ENCODE peak calls at places on chromosomes 2 and 18, in seven cellular contexts. S is kidney epithelial cell, R is endodermal cell, O is lower lobe of right lung, P is cardiac fibroblast, W is left ventricle myocardium inferior, X is GM23338. D is an unnamed sample.

GRCh38 chr2:213923543-213923942 is 487.3 kb upstream of the VWC2L start:
- DNase-seq in S (no peak), R (peak), O (no peak), P (no peak), W (no peak), X (no peak), D (no peak)

GRCh38 chr2:74747411-74748080 is 86.4 kb upstream of the HK2 start:
- DNase-seq in S (no peak), R (no peak), O (no peak), P (peak), W (no peak), X (no peak), D (no peak)

GRCh38 chr18:62611395-62612241 is 88.8 kb downstream of the ZCCHC2 start:
- DNase-seq in S (no peak), R (peak), O (no peak), P (peak), W (peak), X (peak), D (peak)

GRCh38 chr2:108978709-108979111 is 10.3 kb downstream of the EDAR start:
- DNase-seq in S (no peak), R (peak), O (no peak), P (no peak), W (no peak), X (no peak), D (no peak)

GRCh38 chr18:25275414-25276001 is 76.5 kb downstream of the ZNF521 start:
- DNase-seq in S (no peak), R (no peak), O (no peak), P (peak), W (no peak), X (no peak), D (no peak)

GRCh38 chr2:110116033-110116710 is 550 bp upstream of the MALL start:
- DNase-seq in S (no peak), R (peak), O (peak), P (peak), W (no peak), X (peak), D (peak)

GRCh38 chr2:192004188-192004963 is 157.5 kb upstream of the CAVIN2 start:
- DNase-seq in S (no peak), R (no peak), O (no peak), P (no peak), W (no peak), X (no peak), D (no peak)

GRCh38 chr2:1230155-1230893 is 182.9 kb upstream of the TPO start:
- DNase-seq in S (no peak), R (no peak), O (no peak), P (no peak), W (no peak), X (no peak), D (no peak)

GRCh38 chr18:72541871-72542690 is 2.1 kb downstream of the CBLN2 start:
- DNase-seq in S (no peak), R (peak), O (no peak), P (no peak), W (no peak), X (peak), D (peak)

GRCh38 chr2:203035879-203036470 is 21.3 kb downstream of the NBEAL1 start:
- DNase-seq in S (no peak), R (no peak), O (no peak), P (no peak), W (no peak), X (no peak), D (no peak)

GRCh38 chr2:64540615-64541014 is 16.5 kb downstream of the AFTPH start:
- DNase-seq in S (no peak), R (no peak), O (no peak), P (no peak), W (no peak), X (no peak), D (no peak)

GRCh38 chr2:201918981-201919380 is 112.6 kb downstream of the CDK15 start:
- DNase-seq in S (no peak), R (peak), O (no peak), P (no peak), W (no peak), X (no peak), D (no peak)

GRCh38 chr2:226932443-226932842 is 96.6 kb downstream of the RHBDD1 start:
- DNase-seq in S (no peak), R (no peak), O (no peak), P (no peak), W (no peak), X (peak), D (no peak)

GRCh38 chr18:79624356-79624961 is 55.1 kb upstream of the CTDP1 start:
- DNase-seq in S (no peak), R (no peak), O (no peak), P (no peak), W (no peak), X (no peak), D (no peak)

GRCh38 chr2:121902171-121902591 is 146.7 kb downstream of the TSN start:
- DNase-seq in S (no peak), R (peak), O (no peak), P (peak), W (peak), X (peak), D (peak)
- H3K4me3 ChIP-seq in S (no peak), R (no peak), O (peak), P (peak), W (peak), X (no peak), D (no peak)

GRCh38 chr2:16639431-16639830 is 26.2 kb downstream of the CYRIA start:
- DNase-seq in S (no peak), R (no peak), O (no peak), P (no peak), W (no peak), X (no peak), D (no peak)
- TF ChIP-seq CTCF in S (no peak), R (no peak), O (no peak), P (no peak), W (no peak), X (no peak), D (no peak)

GRCh38 chr2:60104514-60105501 is 448.6 kb downstream of the BCL11A start:
- DNase-seq in S (no peak), R (no peak), O (no peak), P (no peak), W (no peak), X (no peak), D (no peak)
- H3K4me3 ChIP-seq in S (no peak), R (no peak), O (no peak), P (no peak), W (no peak), X (no peak), D (no peak)

DNA sequence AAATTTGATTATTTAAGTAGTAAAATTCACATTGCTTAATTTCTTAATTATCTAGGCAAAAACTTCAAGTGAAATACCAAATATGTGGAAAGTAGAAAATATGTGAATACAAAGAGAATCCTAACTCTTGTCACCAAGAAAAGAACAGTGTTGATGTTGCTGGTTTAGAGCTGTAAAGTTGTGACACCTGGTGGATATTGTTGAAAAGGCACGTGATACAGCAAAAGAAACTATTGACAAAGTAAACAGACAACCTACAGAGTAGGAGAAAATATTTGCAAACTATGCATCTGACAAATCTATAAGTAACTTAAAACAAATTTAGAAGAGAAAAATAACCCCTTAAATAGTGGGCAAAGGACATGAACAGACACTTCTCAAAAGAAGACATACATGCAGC is 25.6 kb upstream of the ZC3H15 start:
- DNase-seq in S (no peak), R (no peak), O (no peak), P (peak), W (no peak), X (peak), D (no peak)
- TF ChIP-seq CTCF in S (peak), R (peak), O (peak), P (peak), W (peak), X (peak), D (peak)

DNA sequence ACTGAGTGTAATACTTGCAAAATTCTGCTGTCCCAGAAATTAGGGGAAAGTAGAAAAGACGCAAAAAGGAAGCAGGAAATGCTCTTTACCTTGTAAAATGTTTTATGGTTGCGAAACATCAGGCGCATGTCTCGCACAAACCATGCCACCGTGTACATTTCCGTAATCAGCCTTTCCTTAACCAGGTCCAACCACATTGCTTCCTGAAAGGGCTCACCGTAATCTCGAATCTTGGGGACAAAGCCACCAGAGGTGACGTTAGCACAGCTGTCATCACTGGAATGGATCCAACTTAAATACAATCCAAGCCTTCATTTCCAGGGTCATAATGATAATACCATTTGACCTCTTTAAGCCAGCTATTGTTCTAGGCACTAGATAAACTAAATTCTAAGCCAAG is 49.3 kb downstream of the SP110 start:
- DNase-seq in S (no peak), R (no peak), O (no peak), P (peak), W (no peak), X (no peak), D (no peak)
- H3K4me3 ChIP-seq in S (no peak), R (no peak), O (no peak), P (no peak), W (no peak), X (no peak), D (no peak)

D was measured in WERI-Rb-1.